ENCODE peak calls at places on chromosomes 11 and 22, in five cellular contexts. A is choroid plexus epithelial cell, K is GM03348, D is AG04449, C is Calu3. F is an unnamed sample.

GRCh38 chr11:827861-828167 is at the start of gene CRACR2B:
- DNase-seq in A (no peak), K (no peak), D (no peak), C (no peak), F (no peak)

GRCh38 chr11:11567862-11568650 is 53.7 kb downstream of the GALNT18 start:
- DNase-seq in A (no peak), K (no peak), D (no peak), C (no peak), F (no peak)

GRCh38 chr22:35172452-35172851 is 84.8 kb upstream of the HMGXB4 start:
- DNase-seq in A (no peak), K (no peak), D (no peak), C (no peak), F (no peak)

GRCh38 chr22:23781533-23781932 is 5.2 kb upstream of the SMARCB1 start:
- DNase-seq in A (peak), K (peak), D (no peak), C (peak), F (no peak)

GRCh38 chr11:117180661-117181585 is 2.4 kb downstream of the SIDT2 start:
- DNase-seq in A (peak), K (peak), D (no peak), C (peak), F (no peak)

GRCh38 chr11:131579932-131580387 is 209.5 kb downstream of the NTM start:
- DNase-seq in A (peak), K (peak), D (peak), C (no peak), F (no peak)

GRCh38 chr11:57464343-57465181 is 4.2 kb downstream of the RTN4RL2 start:
- DNase-seq in A (no peak), K (no peak), D (no peak), C (no peak), F (no peak)

GRCh38 chr22:49999063-49999900 is 13.3 kb downstream of the IL17REL start:
- DNase-seq in A (no peak), K (peak), D (no peak), C (no peak), F (no peak)

GRCh38 chr11:36312593-36312990 is 16.5 kb downstream of the PRR5L start:
- DNase-seq in A (peak), K (peak), D (no peak), C (peak), F (no peak)

GRCh38 chr22:30868663-30869385 is 99.8 kb downstream of the MORC2 start:
- DNase-seq in A (peak), K (no peak), D (no peak), C (no peak), F (no peak)

GRCh38 chr11:119218141-119218878 is 12.2 kb downstream of the CBL start:
- DNase-seq in A (peak), K (peak), D (peak), C (no peak), F (no peak)

GRCh38 chr11:33269822-33270221 is 12.6 kb downstream of the HIPK3 start:
- DNase-seq in A (no peak), K (no peak), D (no peak), C (no peak), F (no peak)

GRCh38 chr22:44839721-44840120 is 87.3 kb downstream of the ARHGAP8 start:
- DNase-seq in A (no peak), K (no peak), D (no peak), C (no peak), F (no peak)

GRCh38 chr22:49976439-49977175 is 16.0 kb downstream of the PIM3 start:
- DNase-seq in A (no peak), K (no peak), D (no peak), C (no peak), F (peak)

GRCh38 chr11:95154514-95154913 is 64.9 kb downstream of the ENDOD1 start:
- DNase-seq in A (peak), K (peak), D (no peak), C (peak), F (peak)

GRCh38 chr11:126153999-126154398 is 57.5 kb downstream of the RPUSD4 start:
- DNase-seq in A (peak), K (peak), D (no peak), C (peak), F (no peak)

GRCh38 chr22:19821523-19822300 is 33.0 kb downstream of the GNB1L start:
- DNase-seq in A (no peak), K (no peak), D (no peak), C (no peak), F (no peak)

GRCh38 chr11:87878373-87878779 is 296.9 kb downstream of the RAB38 start:
- DNase-seq in A (peak), K (peak), D (peak), C (peak), F (no peak)

GRCh38 chr11:13101836-13102574 is 92.9 kb downstream of the RASSF10 start:
- DNase-seq in A (no peak), K (no peak), D (no peak), C (no peak), F (no peak)

GRCh38 chr11:121105063-121105480 is 4.0 kb downstream of the TECTA start:
- DNase-seq in A (no peak), K (no peak), D (no peak), C (no peak), F (no peak)

GRCh38 chr11:64181506-64182411 is 4.2 kb upstream of the STIP1 start:
- DNase-seq in A (peak), K (peak), D (peak), C (peak), F (peak)

GRCh38 chr11:105027671-105028070 is 4.7 kb upstream of the CASP5 start:
- DNase-seq in A (no peak), K (no peak), D (no peak), C (no peak), F (no peak)

GRCh38 chr11:72241290-72241781 is 2.6 kb downstream of the PHOX2A start:
- DNase-seq in A (no peak), K (no peak), D (no peak), C (no peak), F (no peak)

F was measured in HAP-1.